ENCODE peak calls at places on chromosomes 11 and 22, in nine cellular contexts. One of them, this sample, is unnamed.
A peak's percentile ranks its signal among the peaks of the same experiment; 100 is the strongest.

GRCh38 chr11:2549876-2550605 is 105.2 kb downstream of the KCNQ1 start:
- DNase-seq in K562: no peak
- DNase-seq in IMR-90: no peak
- DNase-seq in neural progenitor cell: no peak
- DNase-seq in HCT116: no peak
- DNase-seq in A549: no peak
- DNase-seq in fibroblast of lung: no peak
- DNase-seq in H9: no peak
- DNase-seq in mammary epithelial cell: no peak
- DNase-seq in this sample: no peak

GRCh38 chr11:1373536-1374214 is 16.1 kb upstream of the BRSK2 start:
- DNase-seq in K562: no peak
- DNase-seq in IMR-90: peak; percentile 32
- DNase-seq in neural progenitor cell: no peak
- DNase-seq in HCT116: no peak
- DNase-seq in A549: no peak
- DNase-seq in fibroblast of lung: no peak
- DNase-seq in H9: no peak
- DNase-seq in mammary epithelial cell: no peak
- DNase-seq in this sample: no peak

GRCh38 chr11:70141490-70142014 is 61.5 kb upstream of the FADD start:
- DNase-seq in K562: no peak
- DNase-seq in IMR-90: no peak
- DNase-seq in neural progenitor cell: peak; percentile 87
- DNase-seq in HCT116: no peak
- DNase-seq in A549: no peak
- DNase-seq in fibroblast of lung: no peak
- DNase-seq in H9: no peak
- DNase-seq in mammary epithelial cell: no peak
- DNase-seq in this sample: no peak

GRCh38 chr11:102784380-102784779 is 4.0 kb upstream of the MMP10 start:
- DNase-seq in K562: no peak
- DNase-seq in IMR-90: no peak
- DNase-seq in neural progenitor cell: no peak
- DNase-seq in HCT116: no peak
- DNase-seq in A549: no peak
- DNase-seq in fibroblast of lung: no peak
- DNase-seq in H9: no peak
- DNase-seq in mammary epithelial cell: no peak
- DNase-seq in this sample: no peak

GRCh38 chr22:40482391-40482790 is 112.0 kb downstream of the SGSM3 start:
- DNase-seq in K562: no peak
- DNase-seq in IMR-90: no peak
- DNase-seq in neural progenitor cell: no peak
- DNase-seq in HCT116: no peak
- DNase-seq in A549: no peak
- DNase-seq in fibroblast of lung: no peak
- DNase-seq in H9: no peak
- DNase-seq in mammary epithelial cell: peak; percentile 22
- DNase-seq in this sample: no peak

GRCh38 chr11:25317221-25317620 is 820.4 kb downstream of the LUZP2 start:
- DNase-seq in K562: no peak
- DNase-seq in IMR-90: peak; percentile 13
- DNase-seq in neural progenitor cell: no peak
- DNase-seq in HCT116: no peak
- DNase-seq in A549: no peak
- DNase-seq in fibroblast of lung: no peak
- DNase-seq in H9: no peak
- DNase-seq in mammary epithelial cell: peak; percentile 35
- DNase-seq in this sample: no peak

GRCh38 chr11:2580061-2580421 is 119.8 kb downstream of the KCNQ1OT1 start:
- DNase-seq in K562: no peak
- DNase-seq in IMR-90: no peak
- DNase-seq in neural progenitor cell: no peak
- DNase-seq in HCT116: no peak
- DNase-seq in A549: no peak
- DNase-seq in fibroblast of lung: no peak
- DNase-seq in H9: peak; percentile 20
- DNase-seq in mammary epithelial cell: no peak
- DNase-seq in this sample: no peak

GRCh38 chr11:117995472-117995871 is 9.3 kb downstream of the IL10RA start:
- DNase-seq in K562: no peak
- DNase-seq in IMR-90: no peak
- DNase-seq in neural progenitor cell: no peak
- DNase-seq in HCT116: no peak
- DNase-seq in A549: no peak
- DNase-seq in fibroblast of lung: no peak
- DNase-seq in H9: no peak
- DNase-seq in mammary epithelial cell: no peak
- DNase-seq in this sample: no peak

GRCh38 chr22:30115705-30116104 is 35.4 kb downstream of the HORMAD2 start:
- DNase-seq in K562: no peak
- DNase-seq in IMR-90: peak; percentile 9
- DNase-seq in neural progenitor cell: no peak
- DNase-seq in HCT116: peak; percentile 8
- DNase-seq in A549: no peak
- DNase-seq in fibroblast of lung: no peak
- DNase-seq in H9: no peak
- DNase-seq in mammary epithelial cell: peak; percentile 27
- DNase-seq in this sample: peak; percentile 7

GRCh38 chr11:126431401-126432064 is 76.0 kb downstream of the ST3GAL4 start:
- DNase-seq in K562: no peak
- DNase-seq in IMR-90: peak; percentile 72
- DNase-seq in neural progenitor cell: no peak
- DNase-seq in HCT116: no peak
- DNase-seq in A549: peak; percentile 10
- DNase-seq in fibroblast of lung: peak; percentile 76
- DNase-seq in H9: no peak
- DNase-seq in mammary epithelial cell: no peak
- DNase-seq in this sample: no peak

GRCh38 chr11:76783294-76783900 is at the start of gene TSKU:
- DNase-seq in K562: no peak
- DNase-seq in IMR-90: no peak
- DNase-seq in neural progenitor cell: no peak
- DNase-seq in HCT116: no peak
- DNase-seq in A549: no peak
- DNase-seq in fibroblast of lung: peak; percentile 24
- DNase-seq in H9: peak; percentile 81
- DNase-seq in mammary epithelial cell: peak; percentile 47
- DNase-seq in this sample: peak; percentile 82

GRCh38 chr22:40326905-40327735 is 19.2 kb upstream of the ADSL start:
- DNase-seq in K562: no peak
- DNase-seq in IMR-90: peak; percentile 67
- DNase-seq in neural progenitor cell: peak; percentile 26
- DNase-seq in HCT116: no peak
- DNase-seq in A549: no peak
- DNase-seq in fibroblast of lung: peak; percentile 68
- DNase-seq in H9: peak; percentile 49
- DNase-seq in mammary epithelial cell: no peak
- DNase-seq in this sample: peak; percentile 63

GRCh38 chr11:21460082-21460481 is 732.8 kb upstream of the ANO5 start:
- DNase-seq in K562: no peak
- DNase-seq in IMR-90: no peak
- DNase-seq in neural progenitor cell: no peak
- DNase-seq in HCT116: no peak
- DNase-seq in A549: no peak
- DNase-seq in fibroblast of lung: no peak
- DNase-seq in H9: no peak
- DNase-seq in mammary epithelial cell: no peak
- DNase-seq in this sample: no peak

GRCh38 chr11:45817191-45817590 is 12.2 kb downstream of the SLC35C1 start:
- DNase-seq in K562: no peak
- DNase-seq in IMR-90: no peak
- DNase-seq in neural progenitor cell: no peak
- DNase-seq in HCT116: no peak
- DNase-seq in A549: no peak
- DNase-seq in fibroblast of lung: no peak
- DNase-seq in H9: no peak
- DNase-seq in mammary epithelial cell: no peak
- DNase-seq in this sample: no peak

GRCh38 chr22:33400891-33401290 is 342.7 kb upstream of the SYN3 start:
- DNase-seq in K562: no peak
- DNase-seq in IMR-90: no peak
- DNase-seq in neural progenitor cell: no peak
- DNase-seq in HCT116: no peak
- DNase-seq in A549: no peak
- DNase-seq in fibroblast of lung: no peak
- DNase-seq in H9: no peak
- DNase-seq in mammary epithelial cell: no peak
- DNase-seq in this sample: no peak

GRCh38 chr22:50117168-50117762 is 27.5 kb downstream of the MOV10L1 start:
- DNase-seq in K562: peak; percentile 31
- DNase-seq in IMR-90: no peak
- DNase-seq in neural progenitor cell: no peak
- DNase-seq in HCT116: no peak
- DNase-seq in A549: no peak
- DNase-seq in fibroblast of lung: no peak
- DNase-seq in H9: no peak
- DNase-seq in mammary epithelial cell: no peak
- DNase-seq in this sample: no peak

GRCh38 chr22:50119768-50120251 is 30.0 kb downstream of the MOV10L1 start:
- DNase-seq in K562: no peak
- DNase-seq in IMR-90: peak; percentile 28
- DNase-seq in neural progenitor cell: no peak
- DNase-seq in HCT116: no peak
- DNase-seq in A549: no peak
- DNase-seq in fibroblast of lung: peak; percentile 27
- DNase-seq in H9: no peak
- DNase-seq in mammary epithelial cell: no peak
- DNase-seq in this sample: no peak

GRCh38 chr22:50119169-50119767 is 29.5 kb downstream of the MOV10L1 start:
- DNase-seq in K562: peak; percentile 20
- DNase-seq in IMR-90: no peak
- DNase-seq in neural progenitor cell: no peak
- DNase-seq in HCT116: no peak
- DNase-seq in A549: no peak
- DNase-seq in fibroblast of lung: no peak
- DNase-seq in H9: no peak
- DNase-seq in mammary epithelial cell: no peak
- DNase-seq in this sample: no peak

GRCh38 chr22:50118557-50119168 is 28.9 kb downstream of the MOV10L1 start:
- DNase-seq in K562: peak; percentile 87
- DNase-seq in IMR-90: peak; percentile 100
- DNase-seq in neural progenitor cell: no peak
- DNase-seq in HCT116: no peak
- DNase-seq in A549: peak; percentile 15
- DNase-seq in fibroblast of lung: peak; percentile 95
- DNase-seq in H9: no peak
- DNase-seq in mammary epithelial cell: no peak
- DNase-seq in this sample: no peak

DNA sequence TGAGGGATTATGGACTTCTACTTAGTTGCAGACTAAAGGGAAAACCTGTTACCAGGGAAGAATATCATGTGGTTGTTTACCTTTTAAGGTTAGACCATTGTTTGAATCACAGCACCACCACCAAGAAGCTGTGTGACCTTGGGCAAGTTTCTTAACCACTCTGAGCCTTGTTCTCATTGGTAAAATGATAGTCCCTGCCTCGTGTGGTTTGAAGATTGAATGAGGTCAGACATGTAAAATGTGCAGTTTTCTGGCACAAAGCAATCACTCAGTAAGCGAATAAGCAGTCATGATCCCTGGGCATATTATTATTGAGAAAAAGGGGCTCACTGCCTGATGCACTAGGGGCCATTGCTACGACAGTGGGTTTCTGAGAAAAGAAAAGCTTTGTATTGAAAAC is 28.3 kb downstream of the MOV10L1 start:
- DNase-seq in K562: no peak
- DNase-seq in IMR-90: peak; percentile 21
- DNase-seq in neural progenitor cell: no peak
- DNase-seq in HCT116: no peak
- DNase-seq in A549: no peak
- DNase-seq in fibroblast of lung: no peak
- DNase-seq in H9: no peak
- DNase-seq in mammary epithelial cell: no peak
- DNase-seq in this sample: no peak
- H3K4me2 ChIP-seq in K562: peak overlapping the region; percentile 74
- H3K4me2 ChIP-seq in IMR-90: peak overlapping the region; percentile 63
- H3K4me2 ChIP-seq in neural progenitor cell: no peak overlapping the region
- H3K4me2 ChIP-seq in HCT116: no peak overlapping the region
- H3K4me2 ChIP-seq in A549: peak overlapping the region; percentile 8
- H3K4me2 ChIP-seq in fibroblast of lung: no peak overlapping the region
- H3K4me2 ChIP-seq in H9: no peak overlapping the region
- H3K4me2 ChIP-seq in mammary epithelial cell: no peak overlapping the region
- H3K4me2 ChIP-seq in this sample: no peak overlapping the region

GRCh38 chr22:48152154-48152775 is 1389.8 kb downstream of the TBC1D22A start:
- DNase-seq in K562: no peak
- DNase-seq in IMR-90: no peak
- DNase-seq in neural progenitor cell: no peak
- DNase-seq in HCT116: no peak
- DNase-seq in A549: no peak
- DNase-seq in fibroblast of lung: no peak
- DNase-seq in H9: no peak
- DNase-seq in mammary epithelial cell: no peak
- DNase-seq in this sample: no peak
- H3K4me2 ChIP-seq in K562: no peak overlapping the region
- H3K4me2 ChIP-seq in IMR-90: no peak overlapping the region
- H3K4me2 ChIP-seq in neural progenitor cell: no peak overlapping the region
- H3K4me2 ChIP-seq in HCT116: no peak overlapping the region
- H3K4me2 ChIP-seq in A549: no peak overlapping the region
- H3K4me2 ChIP-seq in fibroblast of lung: no peak overlapping the region
- H3K4me2 ChIP-seq in H9: no peak overlapping the region
- H3K4me2 ChIP-seq in mammary epithelial cell: no peak overlapping the region
- H3K4me2 ChIP-seq in this sample: no peak overlapping the region

GRCh38 chr11:57315491-57315890 is 9.3 kb downstream of the TNKS1BP1 start:
- DNase-seq in K562: peak; percentile 45
- DNase-seq in IMR-90: peak; percentile 61
- DNase-seq in neural progenitor cell: no peak
- DNase-seq in HCT116: no peak
- DNase-seq in A549: no peak
- DNase-seq in fibroblast of lung: peak; percentile 71
- DNase-seq in H9: peak; percentile 83
- DNase-seq in mammary epithelial cell: no peak
- DNase-seq in this sample: peak; percentile 50
- H3K4me2 ChIP-seq in K562: no peak overlapping the region
- H3K4me2 ChIP-seq in IMR-90: peak overlapping the region; percentile 4
- H3K4me2 ChIP-seq in neural progenitor cell: no peak overlapping the region
- H3K4me2 ChIP-seq in HCT116: no peak overlapping the region
- H3K4me2 ChIP-seq in A549: no peak overlapping the region
- H3K4me2 ChIP-seq in fibroblast of lung: no peak overlapping the region
- H3K4me2 ChIP-seq in H9: no peak overlapping the region
- H3K4me2 ChIP-seq in mammary epithelial cell: no peak overlapping the region
- H3K4me2 ChIP-seq in this sample: peak overlapping the region; percentile 45

DNA sequence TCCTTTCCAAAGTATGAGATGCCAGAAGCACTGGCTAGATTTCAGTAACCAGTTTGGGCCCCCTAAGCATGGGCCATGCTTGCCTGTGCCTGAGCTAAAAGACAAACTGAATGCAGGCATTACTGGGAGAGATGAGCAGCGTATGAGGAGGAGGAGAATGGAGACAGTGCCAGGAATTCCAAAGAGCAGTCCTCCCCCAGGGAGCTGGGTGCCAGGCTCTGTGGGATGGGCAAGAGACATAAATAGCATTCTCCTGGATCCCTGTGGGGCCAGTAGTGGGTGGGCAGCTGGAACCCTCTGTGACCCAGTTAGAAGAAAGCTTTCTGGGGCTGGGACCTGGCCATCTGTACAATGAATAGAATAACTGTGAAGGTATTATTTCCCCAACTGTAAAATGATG is 235.6 kb downstream of the KCNA4 start:
- DNase-seq in K562: no peak
- DNase-seq in IMR-90: no peak
- DNase-seq in neural progenitor cell: no peak
- DNase-seq in HCT116: no peak
- DNase-seq in A549: no peak
- DNase-seq in fibroblast of lung: no peak
- DNase-seq in H9: no peak
- DNase-seq in mammary epithelial cell: no peak
- DNase-seq in this sample: no peak
- H3K4me2 ChIP-seq in K562: no peak overlapping the region
- H3K4me2 ChIP-seq in IMR-90: no peak overlapping the region
- H3K4me2 ChIP-seq in neural progenitor cell: no peak overlapping the region
- H3K4me2 ChIP-seq in HCT116: no peak overlapping the region
- H3K4me2 ChIP-seq in A549: no peak overlapping the region
- H3K4me2 ChIP-seq in fibroblast of lung: no peak overlapping the region
- H3K4me2 ChIP-seq in H9: no peak overlapping the region
- H3K4me2 ChIP-seq in mammary epithelial cell: peak overlapping the region; percentile 59
- H3K4me2 ChIP-seq in this sample: no peak overlapping the region

This sample was measured in GM23338.